ENCODE peak calls at places on chromosomes 5 and 9, in four cellular contexts. One of them, this sample, is unnamed.

GRCh38 chr9:93059960-93060591 is 1.6 kb downstream of the SUSD3 start:
- DNase-seq in GM12865: no peak
- DNase-seq in stimulated activated CD8-positive, alpha-beta memory T cell treated with anti-CD3 and anti-CD28 coated beads, Interleukin-4, amount 100 ng/mL, for 48 hours: no peak
- DNase-seq in Calu3: no peak
- DNase-seq in this sample: no peak

GRCh38 chr5:465591-466403 is 22.8 kb downstream of the EXOC3 start:
- DNase-seq in GM12865: no peak
- DNase-seq in stimulated activated CD8-positive, alpha-beta memory T cell treated with anti-CD3 and anti-CD28 coated beads, Interleukin-4, amount 100 ng/mL, for 48 hours: no peak
- DNase-seq in Calu3: no peak
- DNase-seq in this sample: no peak

GRCh38 chr9:126818482-126818881 is 13.6 kb downstream of the ZBTB43 start:
- DNase-seq in GM12865: no peak
- DNase-seq in stimulated activated CD8-positive, alpha-beta memory T cell treated with anti-CD3 and anti-CD28 coated beads, Interleukin-4, amount 100 ng/mL, for 48 hours: no peak
- DNase-seq in Calu3: no peak
- DNase-seq in this sample: no peak

GRCh38 chr9:91197232-91198181 is 164.2 kb downstream of the AUH start:
- DNase-seq in GM12865: no peak
- DNase-seq in stimulated activated CD8-positive, alpha-beta memory T cell treated with anti-CD3 and anti-CD28 coated beads, Interleukin-4, amount 100 ng/mL, for 48 hours: no peak
- DNase-seq in Calu3: peak; percentile 74
- DNase-seq in this sample: no peak

GRCh38 chr9:89738137-89738932 is 133.5 kb downstream of the GADD45G start:
- DNase-seq in GM12865: no peak
- DNase-seq in stimulated activated CD8-positive, alpha-beta memory T cell treated with anti-CD3 and anti-CD28 coated beads, Interleukin-4, amount 100 ng/mL, for 48 hours: no peak
- DNase-seq in Calu3: no peak
- DNase-seq in this sample: no peak

GRCh38 chr5:3595102-3595961 is at the start of gene IRX1:
- DNase-seq in GM12865: no peak
- DNase-seq in stimulated activated CD8-positive, alpha-beta memory T cell treated with anti-CD3 and anti-CD28 coated beads, Interleukin-4, amount 100 ng/mL, for 48 hours: no peak
- DNase-seq in Calu3: no peak
- DNase-seq in this sample: no peak

GRCh38 chr9:131733601-131734061 is 6.2 kb downstream of the RAPGEF1 start:
- DNase-seq in GM12865: peak; percentile 60
- DNase-seq in stimulated activated CD8-positive, alpha-beta memory T cell treated with anti-CD3 and anti-CD28 coated beads, Interleukin-4, amount 100 ng/mL, for 48 hours: peak; percentile 66
- DNase-seq in Calu3: peak; percentile 67
- DNase-seq in this sample: peak; percentile 76

GRCh38 chr5:22431406-22431805 is 421.7 kb downstream of the CDH12 start:
- DNase-seq in GM12865: no peak
- DNase-seq in stimulated activated CD8-positive, alpha-beta memory T cell treated with anti-CD3 and anti-CD28 coated beads, Interleukin-4, amount 100 ng/mL, for 48 hours: no peak
- DNase-seq in Calu3: no peak
- DNase-seq in this sample: no peak

GRCh38 chr5:56102885-56103284 is 108.1 kb upstream of the IL6ST start:
- DNase-seq in GM12865: no peak
- DNase-seq in stimulated activated CD8-positive, alpha-beta memory T cell treated with anti-CD3 and anti-CD28 coated beads, Interleukin-4, amount 100 ng/mL, for 48 hours: no peak
- DNase-seq in Calu3: no peak
- DNase-seq in this sample: no peak

GRCh38 chr5:55633574-55634203 is 78.4 kb downstream of the SLC38A9 start:
- DNase-seq in GM12865: no peak
- DNase-seq in stimulated activated CD8-positive, alpha-beta memory T cell treated with anti-CD3 and anti-CD28 coated beads, Interleukin-4, amount 100 ng/mL, for 48 hours: no peak
- DNase-seq in Calu3: peak; percentile 11
- DNase-seq in this sample: no peak

GRCh38 chr9:73426226-73426625 is 274.6 kb downstream of the ANXA1 start:
- DNase-seq in GM12865: no peak
- DNase-seq in stimulated activated CD8-positive, alpha-beta memory T cell treated with anti-CD3 and anti-CD28 coated beads, Interleukin-4, amount 100 ng/mL, for 48 hours: no peak
- DNase-seq in Calu3: no peak
- DNase-seq in this sample: no peak

GRCh38 chr5:117615226-117615625 is 1040.6 kb upstream of the SEMA6A start:
- DNase-seq in GM12865: no peak
- DNase-seq in stimulated activated CD8-positive, alpha-beta memory T cell treated with anti-CD3 and anti-CD28 coated beads, Interleukin-4, amount 100 ng/mL, for 48 hours: no peak
- DNase-seq in Calu3: no peak
- DNase-seq in this sample: no peak

GRCh38 chr5:142644127-142644526 is 41.8 kb downstream of the FGF1 start:
- DNase-seq in GM12865: no peak
- DNase-seq in stimulated activated CD8-positive, alpha-beta memory T cell treated with anti-CD3 and anti-CD28 coated beads, Interleukin-4, amount 100 ng/mL, for 48 hours: no peak
- DNase-seq in Calu3: no peak
- DNase-seq in this sample: no peak

GRCh38 chr5:76383126-76383825 is 19.8 kb upstream of the IQGAP2 start:
- DNase-seq in GM12865: no peak
- DNase-seq in stimulated activated CD8-positive, alpha-beta memory T cell treated with anti-CD3 and anti-CD28 coated beads, Interleukin-4, amount 100 ng/mL, for 48 hours: no peak
- DNase-seq in Calu3: no peak
- DNase-seq in this sample: no peak

GRCh38 chr9:113737414-113738271 is 138.5 kb upstream of the ZNF618 start:
- DNase-seq in GM12865: peak; percentile 50
- DNase-seq in stimulated activated CD8-positive, alpha-beta memory T cell treated with anti-CD3 and anti-CD28 coated beads, Interleukin-4, amount 100 ng/mL, for 48 hours: peak; percentile 62
- DNase-seq in Calu3: peak; percentile 69
- DNase-seq in this sample: peak; percentile 56

GRCh38 chr9:108412755-108413154 is 443.0 kb downstream of the ACTL7B start:
- DNase-seq in GM12865: peak; percentile 15
- DNase-seq in stimulated activated CD8-positive, alpha-beta memory T cell treated with anti-CD3 and anti-CD28 coated beads, Interleukin-4, amount 100 ng/mL, for 48 hours: peak; percentile 23
- DNase-seq in Calu3: peak; percentile 5
- DNase-seq in this sample: no peak

GRCh38 chr5:144538845-144539244 is 368.2 kb downstream of the KCTD16 start:
- DNase-seq in GM12865: no peak
- DNase-seq in stimulated activated CD8-positive, alpha-beta memory T cell treated with anti-CD3 and anti-CD28 coated beads, Interleukin-4, amount 100 ng/mL, for 48 hours: no peak
- DNase-seq in Calu3: no peak
- DNase-seq in this sample: no peak

GRCh38 chr5:163496286-163496685 is 9.1 kb upstream of the MAT2B start:
- DNase-seq in GM12865: no peak
- DNase-seq in stimulated activated CD8-positive, alpha-beta memory T cell treated with anti-CD3 and anti-CD28 coated beads, Interleukin-4, amount 100 ng/mL, for 48 hours: no peak
- DNase-seq in Calu3: no peak
- DNase-seq in this sample: no peak

GRCh38 chr5:151706906-151707305 is 20.2 kb upstream of the SPARC start:
- DNase-seq in GM12865: no peak
- DNase-seq in stimulated activated CD8-positive, alpha-beta memory T cell treated with anti-CD3 and anti-CD28 coated beads, Interleukin-4, amount 100 ng/mL, for 48 hours: no peak
- DNase-seq in Calu3: no peak
- DNase-seq in this sample: no peak

GRCh38 chr9:137240321-137240840 is 706 bp upstream of the TUBB4B start:
- DNase-seq in GM12865: peak; percentile 83
- DNase-seq in stimulated activated CD8-positive, alpha-beta memory T cell treated with anti-CD3 and anti-CD28 coated beads, Interleukin-4, amount 100 ng/mL, for 48 hours: peak; percentile 76
- DNase-seq in Calu3: no peak
- DNase-seq in this sample: no peak

GRCh38 chr9:133487331-133487725 is 8.4 kb upstream of the SLC2A6 start:
- DNase-seq in GM12865: no peak
- DNase-seq in stimulated activated CD8-positive, alpha-beta memory T cell treated with anti-CD3 and anti-CD28 coated beads, Interleukin-4, amount 100 ng/mL, for 48 hours: no peak
- DNase-seq in Calu3: no peak
- DNase-seq in this sample: no peak

GRCh38 chr9:110900451-110900850 is 137.8 kb downstream of the LPAR1 start:
- DNase-seq in GM12865: no peak
- DNase-seq in stimulated activated CD8-positive, alpha-beta memory T cell treated with anti-CD3 and anti-CD28 coated beads, Interleukin-4, amount 100 ng/mL, for 48 hours: no peak
- DNase-seq in Calu3: no peak
- DNase-seq in this sample: no peak

GRCh38 chr5:14177651-14178050 is 34.5 kb downstream of the TRIO start:
- DNase-seq in GM12865: no peak
- DNase-seq in stimulated activated CD8-positive, alpha-beta memory T cell treated with anti-CD3 and anti-CD28 coated beads, Interleukin-4, amount 100 ng/mL, for 48 hours: no peak
- DNase-seq in Calu3: no peak
- DNase-seq in this sample: no peak

GRCh38 chr5:2750026-2750757 is 1.3 kb downstream of the IRX2 start:
- DNase-seq in GM12865: no peak
- DNase-seq in stimulated activated CD8-positive, alpha-beta memory T cell treated with anti-CD3 and anti-CD28 coated beads, Interleukin-4, amount 100 ng/mL, for 48 hours: no peak
- DNase-seq in Calu3: no peak
- DNase-seq in this sample: no peak

GRCh38 chr5:142008813-142009212 is 4.0 kb downstream of the GNPDA1 start:
- DNase-seq in GM12865: no peak
- DNase-seq in stimulated activated CD8-positive, alpha-beta memory T cell treated with anti-CD3 and anti-CD28 coated beads, Interleukin-4, amount 100 ng/mL, for 48 hours: no peak
- DNase-seq in Calu3: no peak
- DNase-seq in this sample: no peak

GRCh38 chr5:85920984-85921383 is 696.8 kb upstream of the COX7C start:
- DNase-seq in GM12865: no peak
- DNase-seq in stimulated activated CD8-positive, alpha-beta memory T cell treated with anti-CD3 and anti-CD28 coated beads, Interleukin-4, amount 100 ng/mL, for 48 hours: no peak
- DNase-seq in Calu3: no peak
- DNase-seq in this sample: no peak

GRCh38 chr5:169791251-169791650 is 154.2 kb downstream of the DOCK2 start:
- DNase-seq in GM12865: no peak
- DNase-seq in stimulated activated CD8-positive, alpha-beta memory T cell treated with anti-CD3 and anti-CD28 coated beads, Interleukin-4, amount 100 ng/mL, for 48 hours: no peak
- DNase-seq in Calu3: no peak
- DNase-seq in this sample: no peak

GRCh38 chr9:114805670-114806551 is at the start of gene TNFSF15:
- DNase-seq in GM12865: peak; percentile 65
- DNase-seq in stimulated activated CD8-positive, alpha-beta memory T cell treated with anti-CD3 and anti-CD28 coated beads, Interleukin-4, amount 100 ng/mL, for 48 hours: peak; percentile 29
- DNase-seq in Calu3: peak; percentile 45
- DNase-seq in this sample: no peak

GRCh38 chr9:89555426-89556375 is 49.1 kb upstream of the GADD45G start:
- DNase-seq in GM12865: peak; percentile 66
- DNase-seq in stimulated activated CD8-positive, alpha-beta memory T cell treated with anti-CD3 and anti-CD28 coated beads, Interleukin-4, amount 100 ng/mL, for 48 hours: no peak
- DNase-seq in Calu3: no peak
- DNase-seq in this sample: no peak

GRCh38 chr9:128231638-128232568 is 28.7 kb downstream of the DNM1 start:
- DNase-seq in GM12865: no peak
- DNase-seq in stimulated activated CD8-positive, alpha-beta memory T cell treated with anti-CD3 and anti-CD28 coated beads, Interleukin-4, amount 100 ng/mL, for 48 hours: no peak
- DNase-seq in Calu3: no peak
- DNase-seq in this sample: no peak

GRCh38 chr5:140202078-140202477 is 27.1 kb downstream of the CYSTM1 start:
- DNase-seq in GM12865: no peak
- DNase-seq in stimulated activated CD8-positive, alpha-beta memory T cell treated with anti-CD3 and anti-CD28 coated beads, Interleukin-4, amount 100 ng/mL, for 48 hours: no peak
- DNase-seq in Calu3: no peak
- DNase-seq in this sample: no peak

GRCh38 chr9:126704157-126704941 is 90.6 kb downstream of the LMX1B start:
- DNase-seq in GM12865: no peak
- DNase-seq in stimulated activated CD8-positive, alpha-beta memory T cell treated with anti-CD3 and anti-CD28 coated beads, Interleukin-4, amount 100 ng/mL, for 48 hours: peak; percentile 50
- DNase-seq in Calu3: peak; percentile 19
- DNase-seq in this sample: peak; percentile 56

GRCh38 chr9:127558581-127559246 is 53.4 kb upstream of the STXBP1 start:
- DNase-seq in GM12865: no peak
- DNase-seq in stimulated activated CD8-positive, alpha-beta memory T cell treated with anti-CD3 and anti-CD28 coated beads, Interleukin-4, amount 100 ng/mL, for 48 hours: no peak
- DNase-seq in Calu3: no peak
- DNase-seq in this sample: no peak

GRCh38 chr5:40736103-40736875 is 19.5 kb downstream of the TTC33 start:
- DNase-seq in GM12865: peak; percentile 53
- DNase-seq in stimulated activated CD8-positive, alpha-beta memory T cell treated with anti-CD3 and anti-CD28 coated beads, Interleukin-4, amount 100 ng/mL, for 48 hours: no peak
- DNase-seq in Calu3: peak; percentile 25
- DNase-seq in this sample: no peak

GRCh38 chr5:122182491-122182921 is 53.2 kb downstream of the ZNF474 start:
- DNase-seq in GM12865: no peak
- DNase-seq in stimulated activated CD8-positive, alpha-beta memory T cell treated with anti-CD3 and anti-CD28 coated beads, Interleukin-4, amount 100 ng/mL, for 48 hours: no peak
- DNase-seq in Calu3: peak; percentile 47
- DNase-seq in this sample: no peak

GRCh38 chr5:140235776-140236558 is 61.0 kb downstream of the CYSTM1 start:
- DNase-seq in GM12865: no peak
- DNase-seq in stimulated activated CD8-positive, alpha-beta memory T cell treated with anti-CD3 and anti-CD28 coated beads, Interleukin-4, amount 100 ng/mL, for 48 hours: no peak
- DNase-seq in Calu3: no peak
- DNase-seq in this sample: no peak